ENCODE peak calls at places on chromosomes 5 and 9, in ten cellular contexts. One of them, this sample, is unnamed.

GRCh38 chr9:94865599-94866456 is 139.3 kb downstream of the AOPEP start:
- DNase-seq in LoVo: no peak
- DNase-seq in effector CD8-positive, alpha-beta T cell: no peak
- DNase-seq in Panc1: no peak
- DNase-seq in astrocyte: peak; percentile 83
- DNase-seq in neural crest cell: no peak
- DNase-seq in Caco-2: no peak
- DNase-seq in HTR-8/SVneo: no peak
- DNase-seq in EL: no peak
- DNase-seq in foreskin melanocyte: no peak
- DNase-seq in this sample: peak; percentile 82

GRCh38 chr9:3498691-3499090 is 27.1 kb downstream of the RFX3 start:
- DNase-seq in LoVo: no peak
- DNase-seq in foreskin melanocyte: no peak
- DNase-seq in EL: no peak
- DNase-seq in Caco-2: no peak
- DNase-seq in effector CD8-positive, alpha-beta T cell: no peak
- DNase-seq in neural crest cell: no peak
- DNase-seq in HTR-8/SVneo: no peak
- DNase-seq in astrocyte: peak; percentile 82
- DNase-seq in Panc1: no peak
- DNase-seq in this sample: peak; percentile 62

GRCh38 chr5:114361724-114362196 is at the start of gene KCNN2:
- DNase-seq in Panc1: no peak
- DNase-seq in HTR-8/SVneo: peak; percentile 10
- DNase-seq in LoVo: peak; percentile 76
- DNase-seq in foreskin melanocyte: peak; percentile 47
- DNase-seq in astrocyte: peak; percentile 49
- DNase-seq in EL: peak; percentile 82
- DNase-seq in neural crest cell: peak; percentile 71
- DNase-seq in Caco-2: peak; percentile 72
- DNase-seq in effector CD8-positive, alpha-beta T cell: no peak
- DNase-seq in this sample: peak; percentile 56

GRCh38 chr9:133581553-133582343 is 27.4 kb downstream of the FAM163B start:
- DNase-seq in neural crest cell: no peak
- DNase-seq in foreskin melanocyte: no peak
- DNase-seq in Caco-2: no peak
- DNase-seq in EL: no peak
- DNase-seq in astrocyte: no peak
- DNase-seq in LoVo: no peak
- DNase-seq in effector CD8-positive, alpha-beta T cell: no peak
- DNase-seq in Panc1: no peak
- DNase-seq in HTR-8/SVneo: no peak
- DNase-seq in this sample: peak; percentile 24

GRCh38 chr5:95221234-95221633 is 63.7 kb downstream of the MCTP1 start:
- DNase-seq in Caco-2: no peak
- DNase-seq in neural crest cell: no peak
- DNase-seq in LoVo: no peak
- DNase-seq in EL: no peak
- DNase-seq in HTR-8/SVneo: no peak
- DNase-seq in effector CD8-positive, alpha-beta T cell: no peak
- DNase-seq in foreskin melanocyte: no peak
- DNase-seq in Panc1: no peak
- DNase-seq in astrocyte: no peak
- DNase-seq in this sample: no peak

GRCh38 chr9:4055055-4055454 is 244.8 kb downstream of the GLIS3 start:
- DNase-seq in effector CD8-positive, alpha-beta T cell: no peak
- DNase-seq in neural crest cell: no peak
- DNase-seq in HTR-8/SVneo: no peak
- DNase-seq in astrocyte: peak; percentile 18
- DNase-seq in EL: no peak
- DNase-seq in LoVo: no peak
- DNase-seq in Caco-2: no peak
- DNase-seq in Panc1: no peak
- DNase-seq in foreskin melanocyte: no peak
- DNase-seq in this sample: no peak

GRCh38 chr5:82255844-82256243 is 22.3 kb downstream of the RPS23 start:
- DNase-seq in LoVo: no peak
- DNase-seq in effector CD8-positive, alpha-beta T cell: no peak
- DNase-seq in foreskin melanocyte: no peak
- DNase-seq in Caco-2: no peak
- DNase-seq in astrocyte: no peak
- DNase-seq in Panc1: no peak
- DNase-seq in EL: no peak
- DNase-seq in neural crest cell: no peak
- DNase-seq in HTR-8/SVneo: no peak
- DNase-seq in this sample: peak; percentile 18

GRCh38 chr5:976849-977751 is 31.5 kb upstream of the NKD2 start:
- DNase-seq in astrocyte: no peak
- DNase-seq in effector CD8-positive, alpha-beta T cell: no peak
- DNase-seq in Caco-2: no peak
- DNase-seq in LoVo: no peak
- DNase-seq in EL: no peak
- DNase-seq in Panc1: no peak
- DNase-seq in HTR-8/SVneo: no peak
- DNase-seq in neural crest cell: no peak
- DNase-seq in foreskin melanocyte: no peak
- DNase-seq in this sample: no peak

GRCh38 chr5:100667021-100667671 is 132.0 kb downstream of the FAM174A start:
- DNase-seq in effector CD8-positive, alpha-beta T cell: no peak
- DNase-seq in Caco-2: no peak
- DNase-seq in Panc1: no peak
- DNase-seq in astrocyte: peak; percentile 57
- DNase-seq in foreskin melanocyte: peak; percentile 70
- DNase-seq in LoVo: no peak
- DNase-seq in HTR-8/SVneo: peak; percentile 19
- DNase-seq in neural crest cell: no peak
- DNase-seq in EL: peak; percentile 41
- DNase-seq in this sample: peak; percentile 91

GRCh38 chr5:26432393-26432792 is 606.0 kb downstream of the CDH9 start:
- DNase-seq in foreskin melanocyte: no peak
- DNase-seq in astrocyte: no peak
- DNase-seq in EL: no peak
- DNase-seq in effector CD8-positive, alpha-beta T cell: no peak
- DNase-seq in LoVo: no peak
- DNase-seq in neural crest cell: no peak
- DNase-seq in Caco-2: no peak
- DNase-seq in Panc1: no peak
- DNase-seq in HTR-8/SVneo: no peak
- DNase-seq in this sample: no peak

GRCh38 chr5:180127682-180128670 is 56.4 kb upstream of the RNF130 start:
- DNase-seq in effector CD8-positive, alpha-beta T cell: no peak
- DNase-seq in Caco-2: peak; percentile 34
- DNase-seq in astrocyte: no peak
- DNase-seq in neural crest cell: no peak
- DNase-seq in foreskin melanocyte: no peak
- DNase-seq in Panc1: no peak
- DNase-seq in EL: no peak
- DNase-seq in HTR-8/SVneo: no peak
- DNase-seq in LoVo: no peak
- DNase-seq in this sample: no peak

GRCh38 chr5:102911973-102912372 is 156.9 kb downstream of the PAM start:
- DNase-seq in astrocyte: peak; percentile 78
- DNase-seq in LoVo: peak; percentile 67
- DNase-seq in neural crest cell: no peak
- DNase-seq in HTR-8/SVneo: peak; percentile 29
- DNase-seq in Panc1: no peak
- DNase-seq in foreskin melanocyte: no peak
- DNase-seq in effector CD8-positive, alpha-beta T cell: no peak
- DNase-seq in EL: peak; percentile 85
- DNase-seq in Caco-2: no peak
- DNase-seq in this sample: peak; percentile 64

GRCh38 chr5:180803181-180804128 is 849 bp upstream of the MGAT1 start:
- DNase-seq in Panc1: no peak
- DNase-seq in neural crest cell: no peak
- DNase-seq in EL: peak; percentile 16
- DNase-seq in effector CD8-positive, alpha-beta T cell: peak; percentile 54
- DNase-seq in foreskin melanocyte: peak; percentile 79
- DNase-seq in LoVo: no peak
- DNase-seq in Caco-2: no peak
- DNase-seq in HTR-8/SVneo: no peak
- DNase-seq in astrocyte: no peak
- DNase-seq in this sample: no peak

GRCh38 chr5:178605788-178606187 is 15.6 kb upstream of the COL23A1 start:
- DNase-seq in EL: no peak
- DNase-seq in astrocyte: no peak
- DNase-seq in HTR-8/SVneo: no peak
- DNase-seq in Caco-2: no peak
- DNase-seq in foreskin melanocyte: no peak
- DNase-seq in Panc1: no peak
- DNase-seq in LoVo: no peak
- DNase-seq in neural crest cell: no peak
- DNase-seq in effector CD8-positive, alpha-beta T cell: no peak
- DNase-seq in this sample: no peak

GRCh38 chr5:171776747-171777419 is 8.7 kb upstream of the SMIM23 start:
- DNase-seq in HTR-8/SVneo: no peak
- DNase-seq in astrocyte: peak; percentile 80
- DNase-seq in LoVo: no peak
- DNase-seq in effector CD8-positive, alpha-beta T cell: no peak
- DNase-seq in EL: no peak
- DNase-seq in foreskin melanocyte: no peak
- DNase-seq in Panc1: no peak
- DNase-seq in neural crest cell: no peak
- DNase-seq in Caco-2: no peak
- DNase-seq in this sample: no peak

GRCh38 chr5:150542933-150543445 is 35.1 kb downstream of the NDST1 start:
- DNase-seq in foreskin melanocyte: no peak
- DNase-seq in neural crest cell: no peak
- DNase-seq in LoVo: peak; percentile 62
- DNase-seq in effector CD8-positive, alpha-beta T cell: no peak
- DNase-seq in Panc1: no peak
- DNase-seq in Caco-2: peak; percentile 94
- DNase-seq in astrocyte: no peak
- DNase-seq in EL: no peak
- DNase-seq in HTR-8/SVneo: no peak
- DNase-seq in this sample: no peak

GRCh38 chr9:79567671-79568098 is 4.1 kb upstream of the TLE4 start:
- DNase-seq in Caco-2: no peak
- DNase-seq in EL: peak; percentile 58
- DNase-seq in LoVo: no peak
- DNase-seq in foreskin melanocyte: no peak
- DNase-seq in Panc1: no peak
- DNase-seq in neural crest cell: no peak
- DNase-seq in effector CD8-positive, alpha-beta T cell: no peak
- DNase-seq in astrocyte: no peak
- DNase-seq in HTR-8/SVneo: no peak
- DNase-seq in this sample: no peak

GRCh38 chr5:10602031-10602806 is 38.3 kb downstream of the ANKRD33B start:
- DNase-seq in EL: no peak
- DNase-seq in LoVo: no peak
- DNase-seq in effector CD8-positive, alpha-beta T cell: no peak
- DNase-seq in Panc1: no peak
- DNase-seq in astrocyte: no peak
- DNase-seq in Caco-2: no peak
- DNase-seq in HTR-8/SVneo: no peak
- DNase-seq in foreskin melanocyte: no peak
- DNase-seq in neural crest cell: no peak
- DNase-seq in this sample: no peak

GRCh38 chr9:120382453-120382852 is 197.5 kb downstream of the CDK5RAP2 start:
- DNase-seq in Caco-2: peak; percentile 28
- DNase-seq in astrocyte: no peak
- DNase-seq in foreskin melanocyte: no peak
- DNase-seq in neural crest cell: no peak
- DNase-seq in EL: no peak
- DNase-seq in Panc1: no peak
- DNase-seq in LoVo: no peak
- DNase-seq in effector CD8-positive, alpha-beta T cell: no peak
- DNase-seq in HTR-8/SVneo: no peak
- DNase-seq in this sample: no peak

This sample was measured in iris pigment epithelial cell.